ENCODE peak calls at places on chromosomes 3 and 15, in four cellular contexts. One of them, this sample, is unnamed.

GRCh38 chr3:158532099-158532734 is 38.8 kb upstream of the MLF1 start:
- DNase-seq in PC-3: peak; percentile 53
- DNase-seq in psoas muscle: no peak
- DNase-seq in A549: peak; percentile 71
- DNase-seq in this sample: no peak

GRCh38 chr3:113560845-113561623 is 28.7 kb downstream of the SIDT1 start:
- DNase-seq in PC-3: peak; percentile 35
- DNase-seq in psoas muscle: no peak
- DNase-seq in A549: peak; percentile 51
- DNase-seq in this sample: no peak

GRCh38 chr3:18069564-18069963 is 327.1 kb upstream of the TBC1D5 start:
- DNase-seq in PC-3: no peak
- DNase-seq in psoas muscle: no peak
- DNase-seq in A549: no peak
- DNase-seq in this sample: no peak

GRCh38 chr3:114380233-114380645 is 86.4 kb downstream of the TIGIT start:
- DNase-seq in PC-3: no peak
- DNase-seq in psoas muscle: peak; percentile 69
- DNase-seq in A549: peak; percentile 6
- DNase-seq in this sample: no peak

GRCh38 chr3:111837112-111837511 is 22.0 kb upstream of the PHLDB2 start:
- DNase-seq in PC-3: no peak
- DNase-seq in psoas muscle: no peak
- DNase-seq in A549: no peak
- DNase-seq in this sample: no peak

GRCh38 chr3:39313289-39313688 is 16.2 kb upstream of the CCR8 start:
- DNase-seq in PC-3: no peak
- DNase-seq in psoas muscle: no peak
- DNase-seq in A549: no peak
- DNase-seq in this sample: no peak

GRCh38 chr3:141797167-141797773 is 34.1 kb downstream of the GRK7 start:
- DNase-seq in PC-3: no peak
- DNase-seq in psoas muscle: peak; percentile 67
- DNase-seq in A549: no peak
- DNase-seq in this sample: peak; percentile 44

GRCh38 chr3:41037651-41038334 is 161.5 kb upstream of the CTNNB1 start:
- DNase-seq in PC-3: no peak
- DNase-seq in psoas muscle: no peak
- DNase-seq in A549: no peak
- DNase-seq in this sample: no peak

GRCh38 chr3:193573403-193573802 is 18.7 kb upstream of the ATP13A4 start:
- DNase-seq in PC-3: no peak
- DNase-seq in psoas muscle: no peak
- DNase-seq in A549: no peak
- DNase-seq in this sample: no peak

GRCh38 chr3:193569119-193569518 is 14.4 kb upstream of the ATP13A4 start:
- DNase-seq in PC-3: no peak
- DNase-seq in psoas muscle: no peak
- DNase-seq in A549: no peak
- DNase-seq in this sample: no peak

GRCh38 chr3:193574488-193575072 is 18.4 kb upstream of the OPA1 start:
- DNase-seq in PC-3: peak; percentile 27
- DNase-seq in psoas muscle: no peak
- DNase-seq in A549: no peak
- DNase-seq in this sample: no peak

GRCh38 chr3:193572426-193572908 is 17.8 kb upstream of the ATP13A4 start:
- DNase-seq in PC-3: peak; percentile 80
- DNase-seq in psoas muscle: peak; percentile 37
- DNase-seq in A549: peak; percentile 73
- DNase-seq in this sample: peak; percentile 42
- TF ChIP-seq CTCF in PC-3: peak; percentile 96
- TF ChIP-seq CTCF in psoas muscle: peak; percentile 84
- TF ChIP-seq CTCF in A549: peak; percentile 78
- TF ChIP-seq CTCF in this sample: peak; percentile 87

DNA sequence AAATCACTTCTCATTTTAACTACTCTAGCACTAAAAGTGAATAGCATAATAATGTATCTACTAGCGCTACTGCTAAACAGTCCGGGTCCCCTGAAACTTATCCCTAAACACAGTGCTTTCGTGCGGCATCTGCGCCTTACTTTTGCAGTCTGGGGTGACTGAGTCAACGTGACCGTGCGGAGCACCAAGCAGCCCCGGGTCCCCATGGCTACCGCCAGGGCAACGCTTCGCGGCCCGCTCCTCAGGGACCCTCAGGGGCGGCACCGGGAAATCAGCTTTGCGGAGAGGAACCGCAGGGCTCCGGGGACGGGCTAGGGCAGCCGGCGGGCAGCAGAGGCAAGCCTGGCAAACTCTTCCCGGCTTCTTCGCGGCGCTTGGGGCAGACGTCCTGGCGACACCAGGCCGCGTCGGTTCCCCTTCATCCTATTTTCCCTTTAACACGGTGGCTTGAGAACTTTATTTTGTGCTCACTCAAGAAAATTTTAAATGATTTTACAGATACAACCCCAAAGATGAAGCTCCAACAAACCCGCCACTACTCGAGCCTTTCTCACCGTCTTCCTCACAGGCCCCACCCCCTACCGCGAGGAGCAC is 753 bp upstream of the DIPK2A start:
- DNase-seq in PC-3: peak; percentile 30
- DNase-seq in psoas muscle: peak; percentile 60
- DNase-seq in A549: no peak
- DNase-seq in this sample: peak; percentile 58
- TF ChIP-seq CTCF in PC-3: no peak
- TF ChIP-seq CTCF in psoas muscle: no peak
- TF ChIP-seq CTCF in A549: no peak
- TF ChIP-seq CTCF in this sample: peak; percentile 21

GRCh38 chr3:152513301-152513960 is 244.7 kb downstream of the MBNL1 start:
- DNase-seq in PC-3: no peak
- DNase-seq in psoas muscle: no peak
- DNase-seq in A549: no peak
- DNase-seq in this sample: no peak

GRCh38 chr3:152511904-152512303 is 243.2 kb downstream of the MBNL1 start:
- DNase-seq in PC-3: no peak
- DNase-seq in psoas muscle: no peak
- DNase-seq in A549: no peak
- DNase-seq in this sample: no peak

GRCh38 chr3:152505926-152506325 is 237.2 kb downstream of the MBNL1 start:
- DNase-seq in PC-3: no peak
- DNase-seq in psoas muscle: no peak
- DNase-seq in A549: no peak
- DNase-seq in this sample: no peak

GRCh38 chr3:152508705-152509104 is 240.0 kb downstream of the MBNL1 start:
- DNase-seq in PC-3: peak; percentile 61
- DNase-seq in psoas muscle: no peak
- DNase-seq in A549: peak; percentile 27
- DNase-seq in this sample: no peak
- TF ChIP-seq CTCF in PC-3: peak; percentile 58
- TF ChIP-seq CTCF in psoas muscle: peak; percentile 42
- TF ChIP-seq CTCF in A549: peak; percentile 24
- TF ChIP-seq CTCF in this sample: peak; percentile 56

DNA sequence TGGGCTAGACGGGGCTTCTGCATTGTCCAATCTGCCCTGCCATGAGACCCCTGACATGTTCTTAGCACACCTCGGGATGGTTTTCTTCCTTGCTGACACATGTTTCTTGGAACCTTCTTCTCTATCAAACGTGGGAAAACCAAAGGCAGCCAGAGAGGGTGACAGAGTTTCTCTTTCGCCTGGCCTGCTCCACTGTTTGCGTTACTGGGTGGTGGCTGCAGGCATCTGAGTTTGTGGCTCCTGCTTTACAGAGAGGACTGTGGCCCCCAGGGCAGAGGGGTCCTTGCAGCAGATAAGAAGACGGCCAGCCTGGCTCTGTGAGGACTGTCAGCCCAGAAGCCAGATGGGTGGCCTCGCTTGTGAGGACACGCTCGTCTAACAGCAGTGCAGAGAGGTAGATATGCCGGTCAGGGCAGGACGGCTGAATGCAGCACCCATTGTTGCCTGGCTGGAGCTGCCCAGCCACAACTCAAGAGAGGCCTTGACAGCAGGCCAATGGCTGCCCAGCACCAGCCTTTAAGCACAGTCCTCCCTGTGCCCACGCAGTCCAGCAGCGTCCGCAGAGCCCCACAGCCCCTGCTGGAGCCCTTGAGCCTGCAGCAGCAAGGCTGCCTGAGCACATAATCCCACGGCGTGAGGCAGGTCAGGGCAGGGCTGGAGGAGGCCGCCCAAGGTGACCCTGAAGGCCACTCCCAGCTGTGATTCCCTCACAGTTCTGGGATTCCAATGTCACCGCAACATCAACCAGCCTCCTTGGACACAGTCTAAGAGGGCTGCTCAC is 15.0 kb upstream of the SPTBN5 start:
- DNase-seq in PC-3: no peak
- DNase-seq in psoas muscle: no peak
- DNase-seq in A549: no peak
- DNase-seq in this sample: no peak
- TF ChIP-seq CTCF in PC-3: no peak
- TF ChIP-seq CTCF in psoas muscle: no peak
- TF ChIP-seq CTCF in A549: no peak
- TF ChIP-seq CTCF in this sample: no peak

GRCh38 chr3:73600293-73600938 is 24.3 kb downstream of the PDZRN3 start:
- DNase-seq in PC-3: no peak
- DNase-seq in psoas muscle: no peak
- DNase-seq in A549: no peak
- DNase-seq in this sample: no peak

GRCh38 chr3:73601476-73601875 is 23.3 kb downstream of the PDZRN3 start:
- DNase-seq in PC-3: no peak
- DNase-seq in psoas muscle: no peak
- DNase-seq in A549: no peak
- DNase-seq in this sample: no peak

GRCh38 chr3:73602171-73602570 is 22.6 kb downstream of the PDZRN3 start:
- DNase-seq in PC-3: no peak
- DNase-seq in psoas muscle: no peak
- DNase-seq in A549: no peak
- DNase-seq in this sample: no peak

GRCh38 chr3:73601031-73601430 is 23.7 kb downstream of the PDZRN3 start:
- DNase-seq in PC-3: no peak
- DNase-seq in psoas muscle: no peak
- DNase-seq in A549: no peak
- DNase-seq in this sample: no peak

DNA sequence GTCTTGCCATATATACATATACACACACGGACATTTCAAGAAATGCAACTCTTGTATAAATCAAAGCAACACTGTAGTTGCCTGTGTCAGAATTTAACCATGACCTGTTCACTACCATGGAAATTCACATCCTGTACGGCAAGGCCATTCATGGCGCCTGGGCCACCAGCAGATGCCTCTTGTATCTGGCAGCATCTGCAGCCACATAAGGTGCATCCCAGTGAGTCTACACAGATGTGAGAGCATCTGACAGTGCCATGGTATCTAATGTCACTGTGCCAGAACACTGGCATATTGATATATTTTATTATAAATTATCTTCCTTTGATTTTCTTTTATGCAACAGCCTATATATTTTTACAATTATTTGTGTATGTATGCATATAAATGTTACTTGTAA is 25.1 kb downstream of the PDZRN3 start:
- DNase-seq in PC-3: no peak
- DNase-seq in psoas muscle: no peak
- DNase-seq in A549: no peak
- DNase-seq in this sample: no peak
- TF ChIP-seq CTCF in PC-3: no peak
- TF ChIP-seq CTCF in psoas muscle: no peak
- TF ChIP-seq CTCF in A549: no peak
- TF ChIP-seq CTCF in this sample: no peak

GRCh38 chr3:151347432-151347831 is 18.1 kb upstream of the P2RY13 start:
- DNase-seq in PC-3: no peak
- DNase-seq in psoas muscle: no peak
- DNase-seq in A549: no peak
- DNase-seq in this sample: no peak
- TF ChIP-seq CTCF in PC-3: no peak
- TF ChIP-seq CTCF in psoas muscle: no peak
- TF ChIP-seq CTCF in A549: no peak
- TF ChIP-seq CTCF in this sample: no peak

This sample was measured in progenitor cell of endocrine pancreas.